ENCODE peak calls at places on chromosome 5, in ten cellular contexts. O, Q, V, Z, B, A, T, W, R and I are unnamed samples. For H3K4me1, the result is how much of the 10 kb centered on the place peaks cover.

GRCh38 chr5:173045481-173045880 is 10.7 kb upstream of the CREBRF start:
- DNase-seq in R (no peak), T (no peak), W (no peak), B (no peak), Z (peak), A (peak), Q (no peak), O (no peak), V (no peak), I (no peak)

GRCh38 chr5:41575110-41575779 is 64.8 kb upstream of the PLCXD3 start:
- DNase-seq in T (no peak), B (no peak), O (no peak), Q (no peak), W (no peak), V (no peak), R (no peak), A (no peak), Z (no peak), I (no peak)

GRCh38 chr5:36535390-36535789 is 71.0 kb upstream of the SLC1A3 start:
- DNase-seq in V (no peak), O (no peak), R (no peak), W (no peak), Z (no peak), A (no peak), B (peak), T (no peak), Q (no peak), I (no peak)

GRCh38 chr5:93330506-93330905 is 250.5 kb downstream of the NR2F1-AS1 start:
- DNase-seq in Z (no peak), Q (no peak), B (no peak), W (no peak), V (no peak), O (peak), A (no peak), R (no peak), T (no peak), I (no peak)

GRCh38 chr5:96070625-96071246 is 109.1 kb upstream of the ELL2 start:
- DNase-seq in V (no peak), B (no peak), Q (no peak), Z (no peak), T (no peak), A (no peak), R (no peak), O (no peak), W (no peak), I (no peak)

GRCh38 chr5:111735829-111736228 is 21.2 kb downstream of the NREP start:
- DNase-seq in R (peak), B (peak), V (no peak), Q (no peak), Z (no peak), A (peak), T (no peak), W (peak), O (peak), I (no peak)

GRCh38 chr5:84383816-84384603 is 670 bp downstream of the EDIL3 start:
- DNase-seq in V (no peak), O (peak), Z (no peak), R (no peak), W (peak), T (peak), B (peak), A (no peak), Q (peak), I (no peak)

GRCh38 chr5:18375637-18376036 is 741.4 kb downstream of the TAF11L14 start:
- DNase-seq in O (no peak), Z (no peak), Q (no peak), T (no peak), R (no peak), B (no peak), A (no peak), W (no peak), V (no peak), I (no peak)

GRCh38 chr5:73363911-73364730 is 84.5 kb downstream of the FOXD1 start:
- DNase-seq in Z (no peak), A (no peak), O (peak), T (no peak), Q (no peak), W (no peak), V (no peak), B (no peak), R (no peak), I (peak)

GRCh38 chr5:1059884-1060263 is 51.3 kb downstream of the NKD2 start:
- DNase-seq in B (peak), Z (no peak), O (no peak), W (no peak), V (no peak), A (no peak), R (no peak), Q (no peak), T (no peak), I (no peak)

GRCh38 chr5:82073179-82073578 is 101.4 kb downstream of the ATG10 start:
- DNase-seq in R (no peak), Z (no peak), O (peak), W (no peak), Q (no peak), A (no peak), B (no peak), T (no peak), V (no peak), I (no peak)

GRCh38 chr5:148952097-148952828 is 110.6 kb downstream of the SH3TC2 start:
- DNase-seq in O (no peak), T (no peak), V (no peak), A (no peak), W (no peak), R (peak), B (no peak), Z (no peak), Q (no peak), I (no peak)

GRCh38 chr5:884345-885126 is 8.1 kb downstream of the BRD9 start:
- DNase-seq in Z (no peak), O (no peak), B (no peak), T (no peak), Q (peak), V (no peak), R (no peak), W (no peak), A (no peak), I (no peak)

GRCh38 chr5:51559390-51559789 is 176.1 kb downstream of the ISL1 start:
- DNase-seq in V (no peak), Z (no peak), O (no peak), B (no peak), A (no peak), Q (no peak), W (no peak), R (no peak), T (no peak), I (no peak)

GRCh38 chr5:175535781-175536180 is 57.4 kb downstream of the SFXN1 start:
- DNase-seq in Z (no peak), A (peak), B (no peak), Q (no peak), W (no peak), R (no peak), V (no peak), T (no peak), O (no peak), I (no peak)

GRCh38 chr5:136079195-136079985 is 50.6 kb downstream of the TGFBI start:
- DNase-seq in Z (no peak), O (no peak), R (no peak), Q (no peak), B (no peak), V (no peak), T (no peak), A (no peak), W (no peak), I (peak)

GRCh38 chr5:114716955-114717354 is 355.1 kb downstream of the KCNN2 start:
- DNase-seq in W (no peak), O (no peak), A (no peak), V (no peak), Q (no peak), R (no peak), B (no peak), T (no peak), Z (no peak), I (no peak)

GRCh38 chr5:103522586-103522985 is 40.0 kb downstream of the NUDT12 start:
- DNase-seq in B (no peak), Z (no peak), R (no peak), O (no peak), T (no peak), Q (no peak), W (no peak), V (no peak), A (no peak), I (no peak)

GRCh38 chr5:128062172-128062746 is 21.3 kb upstream of the SLC12A2 start:
- DNase-seq in Z (no peak), R (no peak), B (no peak), Q (no peak), V (no peak), O (peak), T (no peak), A (no peak), W (no peak), I (no peak)

GRCh38 chr5:79878721-79879336 is 112.2 kb downstream of the MTX3 start:
- DNase-seq in Q (no peak), R (no peak), V (no peak), A (no peak), T (no peak), B (no peak), W (no peak), Z (no peak), O (no peak), I (peak)

GRCh38 chr5:74543162-74543995 is 97.1 kb downstream of the ENC1 start:
- DNase-seq in A (no peak), B (no peak), V (peak), R (no peak), Q (no peak), Z (no peak), W (peak), T (no peak), O (peak), I (no peak)

GRCh38 chr5:92980491-92980890 is 600.5 kb downstream of the NR2F1-AS1 start:
- DNase-seq in T (no peak), V (no peak), R (no peak), B (no peak), Z (no peak), A (no peak), Q (no peak), O (peak), W (no peak), I (no peak)

GRCh38 chr5:180718810-180719453 is 20.9 kb downstream of the OR2Y1 start:
- DNase-seq in B (no peak), Q (no peak), Z (no peak), W (no peak), A (no peak), T (peak), O (peak), V (no peak), R (no peak), I (peak)

GRCh38 chr5:42894057-42894456 is 82.4 kb upstream of the SELENOP start:
- DNase-seq in W (no peak), A (no peak), B (peak), Z (no peak), V (no peak), R (no peak), O (no peak), T (no peak), Q (no peak), I (no peak)

GRCh38 chr5:80246995-80247729 is 8.7 kb downstream of the SERINC5 start:
- DNase-seq in T (peak), V (peak), A (peak), B (peak), W (peak), Q (no peak), R (peak), Z (peak), O (peak), I (no peak)

GRCh38 chr5:74798977-74799911 is 32.2 kb downstream of the NSA2 start:
- DNase-seq in B (no peak), V (no peak), Z (no peak), W (no peak), T (no peak), O (peak), Q (no peak), A (no peak), R (no peak), I (no peak)

GRCh38 chr5:151155149-151155776 is 2.3 kb downstream of the ANXA6 start:
- DNase-seq in B (no peak), O (peak), W (no peak), A (peak), Q (peak), R (no peak), T (no peak), Z (no peak), V (no peak), I (no peak)

GRCh38 chr5:77893225-77893860 is 117.2 kb upstream of the TBCA start:
- DNase-seq in R (no peak), Q (no peak), B (no peak), W (no peak), Z (no peak), A (peak), T (no peak), O (peak), V (no peak), I (no peak)

GRCh38 chr5:60883229-60883628 is 39.2 kb upstream of the ELOVL7 start:
- DNase-seq in O (no peak), V (no peak), Q (no peak), A (no peak), W (no peak), T (no peak), R (no peak), B (no peak), Z (no peak), I (no peak)

GRCh38 chr5:64147849-64148441 is 17.7 kb upstream of the RNF180 start:
- DNase-seq in T (peak), Z (peak), W (peak), A (peak), R (peak), Q (peak), V (peak), O (peak), B (peak), I (peak)

GRCh38 chr5:1983401-1983800 is 100.7 kb upstream of the IRX4 start:
- DNase-seq in W (no peak), Q (no peak), V (no peak), O (no peak), A (no peak), Z (no peak), R (no peak), T (no peak), B (no peak), I (peak)

GRCh38 chr5:55960779-55961178 is 34.0 kb downstream of the IL6ST start:
- DNase-seq in R (no peak), W (no peak), B (no peak), O (no peak), Z (no peak), A (no peak), T (no peak), V (no peak), Q (no peak), I (no peak)

GRCh38 chr5:55966284-55966683 is 28.5 kb downstream of the IL6ST start:
- DNase-seq in A (no peak), T (no peak), Z (no peak), O (no peak), Q (no peak), R (no peak), V (no peak), B (no peak), W (no peak), I (no peak)

GRCh38 chr5:55969956-55970355 is 24.8 kb downstream of the IL6ST start:
- DNase-seq in Q (no peak), W (no peak), O (peak), V (no peak), B (no peak), Z (no peak), R (no peak), T (no peak), A (no peak), I (no peak)

GRCh38 chr5:55965525-55965924 is 29.2 kb downstream of the IL6ST start:
- DNase-seq in O (no peak), A (no peak), W (no peak), Z (no peak), R (no peak), Q (no peak), V (no peak), T (no peak), B (no peak), I (no peak)
- TF ChIP-seq CTCF in O (no peak), A (no peak), W (no peak), Z (no peak), R (no peak), Q (no peak), V (no peak), T (no peak), B (no peak), I (no peak)

GRCh38 chr5:124524552-124525232 is 221.7 kb downstream of the ZNF608 start:
- DNase-seq in W (no peak), T (no peak), R (no peak), A (peak), Z (no peak), B (no peak), Q (no peak), V (no peak), O (no peak), I (no peak)
- H3K4me1 ChIP-seq in W (under half), T (under half), R (under half), A (under half), Z (under half), B (under half), Q (under half), V (under half), O (under half), I (under half)

DNA sequence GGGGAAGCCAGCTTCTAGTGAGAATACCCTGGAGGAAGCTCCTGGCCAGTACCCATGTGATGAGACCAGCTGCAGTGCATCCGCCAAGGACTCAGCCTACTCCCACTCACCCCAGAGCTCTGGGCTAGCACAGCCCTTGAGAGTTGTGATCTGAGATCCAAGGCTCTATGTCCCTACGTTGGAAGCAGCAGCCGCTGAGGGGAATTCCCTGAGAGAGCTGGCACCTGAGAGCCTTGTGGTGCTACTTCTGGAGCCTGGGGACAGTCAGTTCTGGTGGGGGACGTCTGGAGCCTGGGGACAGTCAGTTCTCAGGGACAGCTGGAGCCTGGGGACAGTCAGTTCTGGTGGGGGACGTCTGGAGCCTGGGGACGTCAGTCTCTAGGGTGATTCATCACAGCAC is 39.2 kb downstream of the PDZD2 start:
- DNase-seq in V (peak), B (peak), A (no peak), T (no peak), W (no peak), Q (no peak), R (no peak), O (no peak), Z (no peak), I (no peak)
- TF ChIP-seq POLR2A in V (no peak), B (no peak), A (no peak), T (no peak), W (no peak), Q (no peak), R (no peak), O (no peak), Z (no peak), I (no peak)

GRCh38 chr5:68332546-68332945 is 117.0 kb downstream of the PIK3R1 start:
- DNase-seq in O (peak), W (no peak), T (no peak), Q (no peak), Z (no peak), A (no peak), B (no peak), R (no peak), V (no peak), I (no peak)

GRCh38 chr5:68334550-68334880 is 119.0 kb downstream of the PIK3R1 start:
- DNase-seq in W (no peak), R (no peak), B (no peak), A (no peak), Z (no peak), O (no peak), V (no peak), Q (no peak), T (no peak), I (no peak)

GRCh38 chr5:68336200-68336599 is 120.6 kb downstream of the PIK3R1 start:
- DNase-seq in Q (no peak), O (no peak), R (no peak), Z (no peak), B (no peak), A (peak), V (no peak), T (no peak), W (no peak), I (no peak)

GRCh38 chr5:68335075-68335474 is 119.5 kb downstream of the PIK3R1 start:
- DNase-seq in Q (no peak), B (no peak), T (no peak), Z (no peak), V (no peak), W (no peak), A (no peak), O (no peak), R (no peak), I (no peak)

GRCh38 chr5:68333649-68334549 is 118.3 kb downstream of the PIK3R1 start:
- DNase-seq in R (no peak), Z (no peak), O (peak), V (no peak), Q (no peak), A (no peak), B (no peak), W (no peak), T (no peak), I (no peak)
- TF ChIP-seq CTCF in R (no peak), Z (no peak), O (peak), V (no peak), Q (no peak), A (no peak), B (no peak), W (no peak), T (no peak), I (no peak)

DNA sequence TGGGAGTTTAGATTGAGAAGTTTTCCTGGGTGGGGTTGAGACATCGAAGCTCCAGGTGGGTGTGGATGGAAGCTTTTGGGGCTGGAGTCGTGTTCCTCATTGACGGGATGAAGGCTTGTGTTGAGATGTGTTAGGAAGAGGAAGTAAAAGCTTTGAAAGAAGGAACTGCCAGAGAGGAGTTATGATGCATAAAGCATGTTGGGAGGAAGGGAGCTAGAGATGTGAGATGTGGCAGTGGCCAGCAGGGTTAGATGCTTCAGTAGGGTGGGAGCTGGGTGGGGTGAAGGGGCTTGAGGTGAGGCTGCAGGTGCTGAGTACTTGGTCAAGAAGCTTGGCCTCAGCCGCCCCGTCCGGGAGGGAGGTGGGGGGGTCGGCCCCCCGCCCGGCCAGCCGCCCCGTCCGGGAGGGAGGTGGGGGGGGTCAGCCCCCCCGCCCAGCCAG is 56.7 kb downstream of the HSPA4 start:
- DNase-seq in B (no peak), O (no peak), W (no peak), T (no peak), A (peak), Q (no peak), V (no peak), R (no peak), Z (no peak), I (no peak)
- H3K4me1 ChIP-seq in B (under half), O (under half), W (under half), T (under half), A (under half), Q (under half), V (under half), R (under half), Z (under half), I (under half)

GRCh38 chr5:144386315-144386714 is 215.6 kb downstream of the KCTD16 start:
- DNase-seq in O (no peak), R (no peak), Z (no peak), W (no peak), T (no peak), V (no peak), B (no peak), A (no peak), Q (no peak), I (no peak)
- TF ChIP-seq POLR2A in O (no peak), R (no peak), Z (no peak), W (no peak), T (no peak), V (no peak), B (no peak), A (no peak), Q (no peak), I (no peak)

GRCh38 chr5:171405615-171406014 is 13.8 kb upstream of the FGF18 start:
- DNase-seq in Z (no peak), O (peak), B (no peak), Q (no peak), A (no peak), V (no peak), W (no peak), R (no peak), T (no peak), I (no peak)
- TF ChIP-seq CTCF in Z (peak), O (peak), B (peak), Q (peak), A (peak), V (no peak), W (no peak), R (peak), T (no peak), I (peak)